ENCODE peak calls at places on chromosomes 4 and X, in six cellular contexts. N, K, E, H, R and D are unnamed samples.
A peak's percentile ranks its signal among the peaks of the same experiment; 100 is the strongest.

GRCh38 chr4:3364199-3364598 is 71.4 kb downstream of the RGS12 start:
- DNase-seq in N (no peak), K (no peak), E (peak; percentile 19), H (no peak), R (peak; percentile 42), D (no peak)

GRCh38 chr4:53854991-53855885 is 209.2 kb downstream of the CHIC2 start:
- DNase-seq in N (no peak), K (no peak), E (no peak), H (no peak), R (no peak), D (peak; percentile 0)

GRCh38 chr4:1417522-1418390 is 11.5 kb upstream of the NKX1-1 start:
- DNase-seq in N (no peak), K (peak; percentile 29), E (peak; percentile 30), H (no peak), R (peak; percentile 42), D (no peak)

GRCh38 chrX:67636532-67636931 is 92.7 kb downstream of the AR start:
- DNase-seq in N (no peak), K (no peak), E (no peak), H (no peak), R (no peak), D (no peak)

GRCh38 chrX:111649641-111650040 is 31.3 kb upstream of the ALG13 start:
- DNase-seq in N (no peak), K (no peak), E (no peak), H (no peak), R (no peak), D (no peak)

GRCh38 chr4:44447563-44448504 is 775 bp downstream of the KCTD8 start:
- DNase-seq in N (no peak), K (no peak), E (peak; percentile 27), H (no peak), R (peak; percentile 75), D (no peak)

GRCh38 chr4:55902677-55903076 is 46.1 kb upstream of the CEP135 start:
- DNase-seq in N (no peak), K (no peak), E (no peak), H (no peak), R (no peak), D (no peak)

GRCh38 chr4:38386011-38386551 is 277.9 kb upstream of the KLF3 start:
- DNase-seq in N (no peak), K (no peak), E (no peak), H (no peak), R (no peak), D (no peak)

GRCh38 chrX:68421651-68422050 is 11.6 kb downstream of the OPHN1 start:
- DNase-seq in N (no peak), K (no peak), E (no peak), H (no peak), R (no peak), D (no peak)

GRCh38 chr4:133146574-133147198 is 2.4 kb upstream of the PCDH10 start:
- DNase-seq in N (no peak), K (peak; percentile 15), E (peak; percentile 52), H (no peak), R (peak; percentile 86), D (no peak)

GRCh38 chr4:165563851-165564250 is 185.0 kb downstream of the CPE start:
- DNase-seq in N (no peak), K (no peak), E (no peak), H (no peak), R (no peak), D (no peak)

GRCh38 chrX:70664726-70665125 is 220.1 kb downstream of the DLG3 start:
- DNase-seq in N (no peak), K (peak; percentile 19), E (peak; percentile 13), H (peak; percentile 8), R (no peak), D (no peak)

GRCh38 chr4:113591982-113592381 is 169.6 kb downstream of the CAMK2D start:
- DNase-seq in N (no peak), K (no peak), E (no peak), H (no peak), R (no peak), D (no peak)

GRCh38 chrX:124223524-124223923 is 108.9 kb upstream of the TEX13D start:
- DNase-seq in N (no peak), K (no peak), E (no peak), H (peak; percentile 21), R (no peak), D (no peak)

GRCh38 chrX:69060631-69061408 is 104.4 kb downstream of the PJA1 start:
- DNase-seq in N (no peak), K (peak; percentile 21), E (no peak), H (no peak), R (peak; percentile 45), D (no peak)

GRCh38 chrX:46965125-46965758 is 53.0 kb downstream of the JADE3 start:
- DNase-seq in N (no peak), K (no peak), E (no peak), H (no peak), R (no peak), D (no peak)

GRCh38 chrX:17654116-17654515 is 83.2 kb upstream of the SCML1 start:
- DNase-seq in N (no peak), K (no peak), E (no peak), H (no peak), R (no peak), D (no peak)

GRCh38 chr4:128176643-128177042 is 111.0 kb downstream of the PGRMC2 start:
- DNase-seq in N (no peak), K (no peak), E (no peak), H (no peak), R (no peak), D (no peak)

GRCh38 chr4:5660185-5660584 is 48.2 kb downstream of the EVC2 start:
- DNase-seq in N (no peak), K (no peak), E (no peak), H (no peak), R (no peak), D (no peak)

GRCh38 chr4:173014836-173015235 is 153.8 kb upstream of the GALNT7 start:
- DNase-seq in N (no peak), K (no peak), E (no peak), H (no peak), R (no peak), D (no peak)

GRCh38 chr4:173012608-173013007 is 156.0 kb upstream of the GALNT7 start:
- DNase-seq in N (no peak), K (no peak), E (no peak), H (no peak), R (no peak), D (no peak)

GRCh38 chr4:173014113-173014558 is 154.5 kb upstream of the GALNT7 start:
- DNase-seq in N (no peak), K (no peak), E (peak; percentile 35), H (peak; percentile 42), R (peak; percentile 74), D (peak; percentile 38)

GRCh38 chr4:173009129-173009823 is 159.3 kb upstream of the GALNT7 start:
- DNase-seq in N (no peak), K (no peak), E (no peak), H (no peak), R (no peak), D (no peak)

GRCh38 chr4:173013232-173013932 is 155.2 kb upstream of the GALNT7 start:
- DNase-seq in N (peak; percentile 9), K (peak; percentile 21), E (peak; percentile 58), H (peak; percentile 62), R (peak; percentile 88), D (peak; percentile 47)
- TF ChIP-seq CTCF in N (peak; percentile 42), K (peak; percentile 54), E (peak; percentile 77), H (peak; percentile 42), R (peak; percentile 69), D (peak; percentile 12)

GRCh38 chr4:80189956-80190671 is 7.2 kb upstream of the PRDM8 start:
- DNase-seq in N (no peak), K (no peak), E (no peak), H (no peak), R (peak; percentile 82), D (no peak)

GRCh38 chr4:80189581-80189955 is 7.7 kb upstream of the PRDM8 start:
- DNase-seq in N (no peak), K (no peak), E (no peak), H (no peak), R (no peak), D (no peak)

GRCh38 chr4:80188801-80189458 is 8.4 kb upstream of the PRDM8 start:
- DNase-seq in N (no peak), K (no peak), E (no peak), H (no peak), R (no peak), D (no peak)

GRCh38 chr4:80187677-80188076 is 9.6 kb upstream of the PRDM8 start:
- DNase-seq in N (no peak), K (no peak), E (no peak), H (no peak), R (no peak), D (no peak)

DNA sequence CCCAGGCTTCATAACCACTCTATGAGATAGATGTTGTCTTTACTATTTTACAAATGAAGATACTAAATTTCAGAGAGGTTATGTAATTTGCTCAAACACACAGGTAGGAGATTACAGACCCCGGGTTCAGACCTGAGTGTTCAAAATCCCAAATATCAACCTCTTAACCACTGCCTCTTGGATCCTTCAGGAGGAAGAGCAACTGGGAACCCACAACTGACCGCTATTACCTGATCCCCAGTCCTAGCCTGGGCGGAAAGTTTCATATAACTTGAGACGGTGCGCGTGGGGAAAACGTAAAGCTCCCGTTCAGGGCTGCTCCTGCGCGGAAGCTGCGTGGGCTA is 8.9 kb upstream of the PRDM8 start:
- DNase-seq in N (no peak), K (no peak), E (no peak), H (no peak), R (no peak), D (no peak)
- H3K27me3 ChIP-seq in N (peaks cover 8% of the 10 kb centered on the region), K (peaks cover 2% of the 10 kb centered on the region), E (no peaks in the 10 kb centered on the region), H (no peaks in the 10 kb centered on the region), R (peaks cover 88% of the 10 kb centered on the region), D (peaks cover 20% of the 10 kb centered on the region)

DNA sequence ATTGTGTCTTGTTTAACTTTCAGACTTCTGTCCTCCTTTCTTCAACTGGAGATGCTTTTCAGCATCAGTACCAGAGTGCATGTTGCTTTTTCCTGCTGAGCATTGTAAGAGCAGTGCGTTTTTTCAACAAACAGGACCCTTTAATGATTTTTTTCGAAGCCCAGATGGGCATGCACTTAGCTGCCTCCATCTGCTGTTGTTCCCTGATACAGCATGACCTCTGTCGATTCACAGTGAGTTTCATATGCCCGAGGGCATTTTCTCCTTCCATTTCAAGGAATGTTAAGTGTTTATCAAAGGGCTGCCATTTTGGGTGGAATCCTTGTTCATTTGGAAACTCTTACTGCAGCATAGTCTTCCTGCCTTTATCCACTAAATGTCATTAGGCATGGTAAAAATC is 428.6 kb downstream of the DTHD1 start:
- DNase-seq in N (no peak), K (no peak), E (no peak), H (no peak), R (no peak), D (no peak)
- TF ChIP-seq GABPA in N (no peak), K (no peak), E (no peak), H (no peak), R (no peak), D (no peak)

DNA sequence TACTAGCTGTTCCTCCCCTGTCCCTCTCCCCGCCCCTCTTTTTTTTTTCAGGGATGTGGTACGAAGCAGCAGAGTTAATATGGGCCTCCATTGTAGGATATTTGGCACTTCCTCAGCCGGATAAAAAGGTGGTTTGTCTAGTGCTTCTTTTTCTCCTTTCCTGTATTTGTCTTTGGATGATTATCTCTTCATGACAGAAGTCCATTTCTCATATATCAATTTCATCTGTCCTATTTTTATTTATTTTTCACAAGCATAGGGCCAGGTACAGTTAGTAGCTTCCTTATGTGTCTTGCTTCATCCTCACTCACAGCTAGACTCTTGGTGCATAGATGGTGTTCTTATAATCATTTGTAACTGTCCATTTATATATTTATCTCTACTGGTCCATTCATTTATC is 89.6 kb downstream of the NEUROG2 start:
- DNase-seq in N (no peak), K (no peak), E (no peak), H (no peak), R (no peak), D (no peak)
- TF ChIP-seq CTCF in N (no peak), K (no peak), E (no peak), H (no peak), R (no peak), D (no peak)